ENCODE peak calls at places on chromosomes 3 and 15, in four cellular contexts. T is mucosa of descending colon, B is neural progenitor cell, P is A673. Z is an unnamed sample.

GRCh38 chr3:140186421-140186920 is 251.5 kb downstream of the CLSTN2 start:
- DNase-seq in T (peak), B (no peak), P (peak), Z (peak)

GRCh38 chr15:51077565-51078153 is 17.0 kb downstream of the TNFAIP8L3 start:
- DNase-seq in T (peak), B (peak), P (peak), Z (no peak)

GRCh38 chr3:140910860-140911259 is 30.8 kb upstream of the SLC25A36 start:
- DNase-seq in T (no peak), B (peak), P (peak), Z (no peak)

GRCh38 chr3:182233405-182233804 is 521.7 kb downstream of the SOX2 start:
- DNase-seq in T (no peak), B (no peak), P (no peak), Z (no peak)

GRCh38 chr3:181700168-181701087 is 11.3 kb upstream of the SOX2 start:
- DNase-seq in T (peak), B (peak), P (peak), Z (no peak)

GRCh38 chr3:39384665-39385000 is 1.5 kb downstream of the SLC25A38 start:
- DNase-seq in T (no peak), B (no peak), P (no peak), Z (no peak)

GRCh38 chr15:83205725-83206324 is 1.8 kb downstream of the HDGFL3 start:
- DNase-seq in T (no peak), B (no peak), P (peak), Z (no peak)

GRCh38 chr15:32908135-32908801 is 190.5 kb downstream of the GREM1 start:
- DNase-seq in T (no peak), B (no peak), P (no peak), Z (no peak)

GRCh38 chr3:110811050-110811449 is 260.6 kb upstream of the NECTIN3 start:
- DNase-seq in T (no peak), B (no peak), P (no peak), Z (no peak)

GRCh38 chr3:170040283-170040907 is 2.6 kb downstream of the GPR160 start:
- DNase-seq in T (peak), B (peak), P (no peak), Z (no peak)

GRCh38 chr3:25552251-25552650 is 112.5 kb downstream of the TOP2B start:
- DNase-seq in T (no peak), B (no peak), P (no peak), Z (no peak)

GRCh38 chr3:27726240-27726639 is 4.1 kb upstream of the EOMES start:
- DNase-seq in T (no peak), B (no peak), P (no peak), Z (no peak)

GRCh38 chr3:178405456-178405970 is 130.7 kb upstream of the KCNMB2 start:
- DNase-seq in T (no peak), B (no peak), P (no peak), Z (peak)

GRCh38 chr3:100260081-100260684 is 609 bp upstream of the TBC1D23 start:
- DNase-seq in T (peak), B (peak), P (peak), Z (no peak)

DNA sequence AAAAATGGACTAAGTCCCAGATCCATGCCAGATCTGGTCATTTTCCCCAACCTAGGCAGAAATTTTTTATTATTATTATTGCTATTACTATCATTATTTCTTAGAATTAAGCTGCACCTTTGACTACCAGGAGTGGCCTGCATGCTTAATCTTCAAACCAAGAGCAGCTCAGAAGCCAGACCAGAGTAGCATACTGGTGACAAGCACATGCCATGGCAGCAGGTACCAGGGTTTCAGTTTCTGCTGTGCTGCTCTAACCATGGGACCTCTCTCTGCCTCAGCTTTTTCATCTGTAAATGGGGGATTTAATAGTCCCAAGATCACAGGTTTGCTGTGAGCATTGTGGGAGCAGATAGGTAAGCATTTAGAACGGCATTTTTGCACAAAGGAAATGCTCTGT is 262.3 kb downstream of the SLCO3A1 start:
- DNase-seq in T (no peak), B (no peak), P (no peak), Z (no peak)
- H3K4me3 ChIP-seq in T (no peak), B (no peak), P (no peak), Z (no peak)

GRCh38 chr3:49566312-49566711 is 12.0 kb downstream of the BSN start:
- DNase-seq in T (no peak), B (no peak), P (no peak), Z (no peak)
- TF ChIP-seq CTCF in T (no peak), B (peak), P (peak), Z (peak)

GRCh38 chr3:13877911-13878710 is 1.8 kb downstream of the WNT7A start:
- DNase-seq in T (no peak), B (peak), P (no peak), Z (no peak)
- H3K4me3 ChIP-seq in T (no peak), B (peak), P (no peak), Z (no peak)

GRCh38 chr3:67819447-67819846 is 165.0 kb upstream of the SUCLG2 start:
- DNase-seq in T (peak), B (peak), P (no peak), Z (no peak)
- TF ChIP-seq CTCF in T (no peak), B (peak), P (no peak), Z (no peak)

DNA sequence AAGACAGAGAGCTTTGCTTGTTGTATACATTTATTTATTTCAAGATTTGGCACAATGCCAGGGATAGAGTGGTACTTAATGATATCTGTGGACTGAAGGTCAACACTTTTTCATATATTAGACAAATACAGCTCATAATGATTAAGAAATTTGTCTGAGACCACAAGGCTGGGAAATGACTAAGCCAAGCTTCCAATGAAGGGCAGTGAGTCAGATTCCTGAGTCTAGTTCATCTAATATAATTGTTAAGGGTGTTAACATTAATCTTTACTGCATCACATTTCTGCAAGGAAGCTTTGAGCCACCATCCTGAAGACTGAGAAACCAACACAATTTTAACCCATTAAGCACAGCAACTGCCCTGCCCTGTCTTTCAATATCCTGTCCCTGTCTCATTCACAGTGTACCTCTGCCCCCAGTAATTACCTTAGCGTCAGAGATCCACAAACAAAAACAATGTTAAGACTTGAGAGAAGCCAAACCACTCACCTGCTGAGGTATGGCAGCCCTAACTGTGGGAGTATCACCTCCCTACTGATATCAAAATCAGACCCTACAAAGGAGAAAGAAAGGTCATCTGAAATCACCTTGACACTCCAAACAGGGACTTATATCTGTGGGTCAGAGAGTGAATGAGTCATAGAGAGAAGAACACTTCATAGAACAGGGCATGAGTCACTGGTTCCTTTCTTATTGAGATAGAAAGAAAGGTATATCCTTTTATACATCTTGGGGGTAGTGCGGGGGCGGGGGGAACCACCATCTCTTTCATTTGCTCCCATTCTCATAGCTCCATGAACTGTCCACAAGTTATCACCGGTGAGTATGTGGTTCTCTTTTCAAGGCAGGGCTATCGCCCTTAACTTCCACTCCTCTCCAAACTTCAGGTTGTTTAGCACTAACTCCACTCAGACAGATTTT is 74.7 kb downstream of the MAGI1 start:
- DNase-seq in T (no peak), B (no peak), P (peak), Z (peak)
- H3K4me3 ChIP-seq in T (no peak), B (no peak), P (no peak), Z (no peak)

GRCh38 chr15:76337739-76338554 is 1.4 kb downstream of the ISL2 start:
- DNase-seq in T (peak), B (peak), P (no peak), Z (no peak)

GRCh38 chr15:76335129-76335850 is 1.3 kb upstream of the ISL2 start:
- DNase-seq in T (peak), B (peak), P (no peak), Z (no peak)

GRCh38 chr15:76337047-76337738 is 620 bp downstream of the ISL2 start:
- DNase-seq in T (peak), B (peak), P (peak), Z (no peak)

GRCh38 chr15:76335851-76336253 is 721 bp upstream of the ISL2 start:
- DNase-seq in T (peak), B (peak), P (no peak), Z (no peak)

GRCh38 chr15:76336254-76337046 is at the start of gene ISL2:
- DNase-seq in T (peak), B (peak), P (peak), Z (peak)
- TF ChIP-seq CTCF in T (no peak), B (no peak), P (no peak), Z (no peak)

GRCh38 chr3:52827866-52828376 is 2.6 kb downstream of the ITIH4 start:
- DNase-seq in T (no peak), B (peak), P (no peak), Z (no peak)

GRCh38 chr3:52829906-52830463 is 487 bp downstream of the ITIH4 start:
- DNase-seq in T (no peak), B (no peak), P (no peak), Z (no peak)

GRCh38 chr3:52830535-52831258 is at the start of gene ITIH4:
- DNase-seq in T (no peak), B (no peak), P (no peak), Z (no peak)

GRCh38 chr3:52827441-52827840 is 3.0 kb downstream of the ITIH4 start:
- DNase-seq in T (no peak), B (no peak), P (no peak), Z (no peak)

DNA sequence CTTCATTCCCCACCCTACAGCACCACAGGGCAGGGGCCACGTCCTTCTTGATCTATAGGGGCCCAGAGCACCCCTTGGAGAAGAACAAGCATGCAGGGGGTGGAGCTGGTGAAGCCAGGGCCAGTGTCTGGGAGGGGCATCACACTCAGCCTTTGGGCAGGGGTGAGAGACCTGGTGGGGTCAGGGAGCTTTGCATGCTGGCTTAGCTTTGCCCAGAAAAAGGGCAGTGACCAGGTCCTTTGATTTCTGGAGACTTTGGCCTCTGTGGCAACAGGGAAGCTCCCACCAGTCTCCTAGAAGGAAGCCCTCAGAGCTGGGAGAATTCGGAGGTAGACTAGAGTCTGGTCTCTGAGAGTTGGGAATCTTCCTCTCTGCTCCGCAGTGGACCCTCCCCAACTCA is 990 bp downstream of the ITIH4 start:
- DNase-seq in T (no peak), B (no peak), P (no peak), Z (no peak)
- H3K4me3 ChIP-seq in T (no peak), B (no peak), P (no peak), Z (no peak)

GRCh38 chr15:100869151-100869999 is 10.3 kb upstream of the ALDH1A3 start:
- DNase-seq in T (no peak), B (peak), P (peak), Z (no peak)
- TF ChIP-seq CTCF in T (no peak), B (peak), P (peak), Z (peak)

DNA sequence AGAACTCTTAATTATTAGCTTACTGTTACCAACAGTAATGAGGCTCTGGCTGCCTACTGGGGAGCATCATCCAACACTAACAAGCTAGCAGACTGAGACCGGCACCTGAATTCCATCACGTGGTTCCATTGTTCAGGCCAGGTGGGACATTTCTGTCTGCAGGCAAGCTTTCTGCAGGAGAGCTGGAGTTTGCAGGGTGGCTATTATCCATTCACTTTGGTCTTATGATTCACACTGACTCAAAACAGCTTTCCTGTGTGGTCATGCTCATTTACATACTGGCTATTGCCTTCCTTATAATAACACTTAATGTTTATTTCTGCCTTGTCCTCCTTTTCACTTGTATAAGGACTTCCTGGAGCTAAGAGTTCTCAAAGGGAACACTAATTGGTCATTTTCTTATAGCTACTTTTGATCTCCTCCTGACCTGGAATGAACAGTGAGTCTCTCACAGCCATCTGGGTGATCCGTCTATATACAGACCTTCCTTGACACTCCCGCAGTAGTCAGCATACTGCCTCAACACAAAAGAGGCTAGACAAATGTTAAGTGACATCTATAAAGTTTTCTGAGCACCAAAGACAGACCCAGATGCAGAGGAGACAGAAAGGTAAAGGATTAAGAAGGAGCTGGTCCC is 695.4 kb downstream of the FHIT start:
- DNase-seq in T (no peak), B (peak), P (no peak), Z (no peak)
- H3K4me3 ChIP-seq in T (no peak), B (no peak), P (no peak), Z (no peak)